ENCODE peak calls at places on chromosomes 11 and 22, in five cellular contexts. One of them, this sample, is unnamed.

GRCh38 chr22:49588739-49589138 is 238.9 kb downstream of the BRD1 start:
- DNase-seq in astrocyte of the spinal cord: no peak
- DNase-seq in psoas muscle: no peak
- DNase-seq in CD4-positive, alpha-beta T cell: no peak
- DNase-seq in fibroblast of pulmonary artery: no peak
- DNase-seq in this sample: no peak

GRCh38 chr11:133996671-133997070 is 39.9 kb upstream of the IGSF9B start:
- DNase-seq in fibroblast of pulmonary artery: no peak
- DNase-seq in CD4-positive, alpha-beta T cell: no peak
- DNase-seq in psoas muscle: no peak
- DNase-seq in astrocyte of the spinal cord: no peak
- DNase-seq in this sample: no peak

GRCh38 chr11:46326813-46327416 is 20.3 kb upstream of the DGKZ start:
- DNase-seq in CD4-positive, alpha-beta T cell: no peak
- DNase-seq in fibroblast of pulmonary artery: no peak
- DNase-seq in psoas muscle: no peak
- DNase-seq in astrocyte of the spinal cord: no peak
- DNase-seq in this sample: no peak

GRCh38 chr11:73317373-73317772 is 9.3 kb downstream of the ARHGEF17 start:
- DNase-seq in CD4-positive, alpha-beta T cell: no peak
- DNase-seq in fibroblast of pulmonary artery: no peak
- DNase-seq in astrocyte of the spinal cord: no peak
- DNase-seq in psoas muscle: no peak
- DNase-seq in this sample: no peak

GRCh38 chr22:45878051-45878764 is 98.8 kb downstream of the WNT7B start:
- DNase-seq in astrocyte of the spinal cord: no peak
- DNase-seq in psoas muscle: no peak
- DNase-seq in CD4-positive, alpha-beta T cell: no peak
- DNase-seq in fibroblast of pulmonary artery: no peak
- DNase-seq in this sample: no peak

GRCh38 chr11:97574976-97575665 is 1185.3 kb downstream of the JRKL start:
- DNase-seq in fibroblast of pulmonary artery: no peak
- DNase-seq in astrocyte of the spinal cord: peak; percentile 53
- DNase-seq in psoas muscle: no peak
- DNase-seq in CD4-positive, alpha-beta T cell: no peak
- DNase-seq in this sample: no peak

GRCh38 chr11:58616594-58616993 is 5.9 kb upstream of the CNTF start:
- DNase-seq in CD4-positive, alpha-beta T cell: no peak
- DNase-seq in astrocyte of the spinal cord: peak; percentile 92
- DNase-seq in fibroblast of pulmonary artery: peak; percentile 89
- DNase-seq in psoas muscle: peak; percentile 73
- DNase-seq in this sample: no peak

GRCh38 chr11:48142886-48143285 is 73.7 kb upstream of the OR4B1 start:
- DNase-seq in astrocyte of the spinal cord: no peak
- DNase-seq in CD4-positive, alpha-beta T cell: no peak
- DNase-seq in psoas muscle: no peak
- DNase-seq in fibroblast of pulmonary artery: no peak
- DNase-seq in this sample: no peak

GRCh38 chr11:1435820-1436467 is 46.2 kb downstream of the BRSK2 start:
- DNase-seq in fibroblast of pulmonary artery: no peak
- DNase-seq in astrocyte of the spinal cord: no peak
- DNase-seq in psoas muscle: no peak
- DNase-seq in CD4-positive, alpha-beta T cell: no peak
- DNase-seq in this sample: peak; percentile 72

GRCh38 chr22:30245181-30245984 is 1.2 kb downstream of the LIF start:
- DNase-seq in fibroblast of pulmonary artery: no peak
- DNase-seq in psoas muscle: no peak
- DNase-seq in CD4-positive, alpha-beta T cell: no peak
- DNase-seq in astrocyte of the spinal cord: no peak
- DNase-seq in this sample: no peak

GRCh38 chr11:132920391-132921095 is 611.8 kb downstream of the OPCML start:
- DNase-seq in astrocyte of the spinal cord: no peak
- DNase-seq in fibroblast of pulmonary artery: no peak
- DNase-seq in CD4-positive, alpha-beta T cell: no peak
- DNase-seq in psoas muscle: no peak
- DNase-seq in this sample: no peak
- TF ChIP-seq CTCF in astrocyte of the spinal cord: no peak
- TF ChIP-seq CTCF in fibroblast of pulmonary artery: no peak
- TF ChIP-seq CTCF in CD4-positive, alpha-beta T cell: no peak
- TF ChIP-seq CTCF in psoas muscle: no peak
- TF ChIP-seq CTCF in this sample: no peak

DNA sequence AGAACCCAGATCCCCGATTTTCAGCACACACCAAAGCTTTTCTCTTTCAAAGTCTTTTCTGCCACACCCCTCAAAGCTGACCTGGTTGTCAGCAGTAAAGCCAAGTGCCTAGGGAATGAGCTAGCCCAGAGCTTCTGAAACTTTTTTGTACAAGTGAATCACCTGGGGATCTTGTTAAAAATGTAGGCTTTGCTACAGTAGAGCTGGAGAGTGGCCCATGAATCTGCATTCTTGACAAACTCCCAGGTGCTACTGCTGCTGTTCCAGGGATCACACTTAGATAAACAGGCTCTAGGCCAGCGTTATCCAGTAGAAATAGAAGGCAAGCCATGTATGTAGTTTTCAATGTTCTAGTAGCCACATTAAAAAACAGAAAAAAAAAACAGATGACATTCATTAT is 21.8 kb upstream of the NAV2 start:
- DNase-seq in CD4-positive, alpha-beta T cell: no peak
- DNase-seq in fibroblast of pulmonary artery: no peak
- DNase-seq in astrocyte of the spinal cord: no peak
- DNase-seq in psoas muscle: no peak
- DNase-seq in this sample: no peak
- TF ChIP-seq CTCF in CD4-positive, alpha-beta T cell: no peak
- TF ChIP-seq CTCF in fibroblast of pulmonary artery: no peak
- TF ChIP-seq CTCF in astrocyte of the spinal cord: no peak
- TF ChIP-seq CTCF in psoas muscle: no peak
- TF ChIP-seq CTCF in this sample: no peak

GRCh38 chr11:86955111-86955673 is at the start of gene FZD4:
- DNase-seq in astrocyte of the spinal cord: peak; percentile 88
- DNase-seq in CD4-positive, alpha-beta T cell: peak; percentile 2
- DNase-seq in psoas muscle: peak; percentile 95
- DNase-seq in fibroblast of pulmonary artery: peak; percentile 90
- DNase-seq in this sample: peak; percentile 95
- TF ChIP-seq CTCF in astrocyte of the spinal cord: no peak
- TF ChIP-seq CTCF in CD4-positive, alpha-beta T cell: no peak
- TF ChIP-seq CTCF in psoas muscle: no peak
- TF ChIP-seq CTCF in fibroblast of pulmonary artery: no peak
- TF ChIP-seq CTCF in this sample: no peak

GRCh38 chr11:111926505-111927391 is 8.0 kb downstream of the C11orf52 start:
- DNase-seq in CD4-positive, alpha-beta T cell: peak; percentile 91
- DNase-seq in fibroblast of pulmonary artery: peak; percentile 97
- DNase-seq in psoas muscle: peak; percentile 95
- DNase-seq in astrocyte of the spinal cord: peak; percentile 98
- DNase-seq in this sample: peak; percentile 98
- TF ChIP-seq CTCF in CD4-positive, alpha-beta T cell: no peak
- TF ChIP-seq CTCF in fibroblast of pulmonary artery: no peak
- TF ChIP-seq CTCF in psoas muscle: no peak
- TF ChIP-seq CTCF in astrocyte of the spinal cord: no peak
- TF ChIP-seq CTCF in this sample: no peak

This sample was measured in GM13977.